ENCODE peak calls at places on chromosomes 13 and 19, in ten cellular contexts. Q, U, F, B, G, J, H, R, P and Z are unnamed samples.

GRCh38 chr19:42563352-42564210 is 31.1 kb downstream of the CEACAM8 start:
- DNase-seq in Q (peak), H (peak), F (peak), J (no peak), B (peak), G (peak), P (no peak), R (peak), U (peak), Z (no peak)

GRCh38 chr19:38543807-38544568 is 73.8 kb downstream of the MAP4K1 start:
- DNase-seq in U (peak), G (peak), Q (peak), F (peak), B (peak), R (peak), P (peak), H (peak), J (peak), Z (no peak)

GRCh38 chr13:43305416-43305815 is 282.0 kb downstream of the DNAJC15 start:
- DNase-seq in B (peak), Q (no peak), R (no peak), F (peak), U (no peak), J (no peak), G (peak), P (no peak), H (no peak), Z (no peak)

GRCh38 chr13:97298816-97299215 is 76.7 kb downstream of the MBNL2 start:
- DNase-seq in U (no peak), R (no peak), B (no peak), Q (peak), G (peak), H (no peak), P (no peak), F (peak), J (no peak), Z (no peak)

GRCh38 chr13:79659161-79659560 is 178.2 kb downstream of the NDFIP2 start:
- DNase-seq in R (peak), G (no peak), B (peak), F (peak), H (peak), U (peak), P (peak), J (peak), Q (peak), Z (no peak)

GRCh38 chr19:57807541-57807940 is 7.2 kb downstream of the ZNF552 start:
- DNase-seq in H (no peak), J (no peak), B (no peak), Q (no peak), F (no peak), U (no peak), G (no peak), R (no peak), P (no peak), Z (no peak)

GRCh38 chr13:30870049-30870884 is 35.8 kb upstream of the MEDAG start:
- DNase-seq in B (peak), J (peak), F (peak), H (peak), Q (peak), P (peak), G (peak), U (no peak), R (peak), Z (peak)

GRCh38 chr13:84903391-84903790 is 895.8 kb downstream of the SLITRK6 start:
- DNase-seq in F (no peak), H (no peak), U (no peak), J (no peak), G (no peak), R (no peak), B (no peak), Q (no peak), P (no peak), Z (no peak)

GRCh38 chr19:18340237-18340989 is at the start of gene PGPEP1:
- DNase-seq in F (peak), B (peak), P (peak), H (peak), U (peak), R (peak), Q (peak), J (peak), G (peak), Z (no peak)

GRCh38 chr13:42581427-42581826 is 7.5 kb downstream of the TNFSF11 start:
- DNase-seq in Q (no peak), G (no peak), P (no peak), J (no peak), B (no peak), U (no peak), F (no peak), R (no peak), H (no peak), Z (no peak)

GRCh38 chr13:91313103-91313502 is 34.4 kb upstream of the MIR17HG start:
- DNase-seq in B (peak), P (no peak), G (peak), J (no peak), U (peak), R (no peak), Q (peak), H (no peak), F (peak), Z (no peak)

GRCh38 chr13:106987435-106987800 is 419.5 kb upstream of the ARGLU1 start:
- DNase-seq in Q (no peak), U (no peak), P (no peak), F (no peak), H (no peak), G (no peak), B (no peak), J (no peak), R (peak), Z (no peak)
- H3K27ac ChIP-seq in Q (no peak), U (no peak), P (no peak), F (no peak), H (no peak), G (no peak), B (no peak), J (no peak), R (no peak), Z (no peak)

DNA sequence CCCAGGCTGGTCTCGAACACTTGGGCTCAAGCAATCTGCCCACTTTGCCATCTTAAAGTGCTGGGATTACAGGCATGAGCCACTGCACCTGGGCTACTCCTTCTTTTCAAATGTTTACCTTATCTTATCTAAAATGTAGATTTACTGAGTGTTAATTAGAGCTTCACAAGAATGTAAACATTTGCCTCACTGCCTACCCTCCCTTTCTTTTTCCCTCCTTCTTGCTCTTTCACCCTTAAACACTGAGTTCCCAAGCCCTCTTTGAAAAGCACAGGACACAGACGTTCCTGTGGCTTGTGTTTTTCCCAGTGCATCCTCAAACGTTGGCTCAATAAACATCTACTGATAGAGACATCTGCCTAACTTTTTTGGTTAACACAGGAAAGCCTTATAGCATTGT is 32.7 kb upstream of the CYSLTR2 start:
- DNase-seq in U (no peak), F (no peak), Q (no peak), G (no peak), P (no peak), J (no peak), B (no peak), R (no peak), H (no peak), Z (no peak)
- H3K27ac ChIP-seq in U (no peak), F (no peak), Q (no peak), G (no peak), P (no peak), J (no peak), B (no peak), R (no peak), H (no peak), Z (no peak)

DNA sequence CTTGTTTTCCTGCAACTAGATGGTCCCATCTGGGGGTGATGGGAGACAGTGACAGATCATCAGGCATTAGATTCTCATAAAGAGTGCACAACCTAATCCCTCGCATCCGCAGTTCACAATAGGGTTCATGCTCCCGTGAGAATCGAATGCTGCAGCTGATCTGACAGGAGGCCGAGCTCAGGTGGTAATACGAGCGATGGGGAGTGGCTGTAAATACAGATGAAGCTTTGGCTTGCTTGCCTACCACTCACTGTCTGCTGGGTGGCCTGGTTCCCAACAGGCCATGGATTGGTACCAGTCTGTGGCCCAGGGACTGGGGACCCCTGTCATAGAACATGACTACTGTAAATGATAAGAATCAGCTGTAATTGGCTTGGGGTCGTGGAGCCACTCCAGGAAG is 28.0 kb downstream of the WDR88 start:
- DNase-seq in R (no peak), Q (no peak), P (no peak), J (no peak), U (no peak), G (no peak), F (no peak), H (no peak), B (no peak), Z (no peak)
- H3K27ac ChIP-seq in R (no peak), Q (no peak), P (no peak), J (no peak), U (no peak), G (no peak), F (no peak), H (no peak), B (no peak), Z (no peak)

DNA sequence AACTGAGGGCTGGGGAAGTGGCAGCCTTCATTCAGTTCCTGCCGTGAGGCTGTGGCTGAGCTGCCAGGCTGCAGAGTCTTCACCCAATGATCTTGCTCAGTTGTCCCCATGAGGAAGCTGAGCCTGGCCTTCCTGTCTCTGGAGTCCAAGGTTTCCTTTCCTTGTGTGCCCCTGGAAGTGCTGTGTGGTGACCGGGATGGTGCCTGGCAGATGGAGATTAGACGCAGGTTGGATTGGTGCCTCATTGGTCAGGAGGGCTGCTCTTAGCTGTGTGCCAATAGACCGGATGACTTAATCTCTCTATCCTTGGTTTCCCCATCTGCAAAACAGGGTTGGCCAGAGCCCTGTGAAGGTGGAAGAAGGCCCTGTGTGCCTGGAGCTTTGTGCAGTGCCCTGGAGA is 24.6 kb downstream of the DNM2 start:
- DNase-seq in P (no peak), B (peak), Q (peak), H (no peak), F (no peak), G (no peak), U (no peak), R (no peak), J (no peak), Z (no peak)
- H3K27ac ChIP-seq in P (no peak), B (no peak), Q (peak), H (no peak), F (no peak), G (no peak), U (no peak), R (no peak), J (no peak), Z (no peak)

GRCh38 chr19:33620611-33621010 is 1.1 kb upstream of the CHST8 start:
- DNase-seq in U (no peak), F (no peak), B (no peak), J (no peak), R (no peak), G (no peak), H (no peak), Q (no peak), P (no peak), Z (no peak)

GRCh38 chr19:33621065-33621785 is 528 bp upstream of the CHST8 start:
- DNase-seq in P (no peak), Q (no peak), R (no peak), B (no peak), U (no peak), H (no peak), J (no peak), F (no peak), G (no peak), Z (no peak)

GRCh38 chr19:33621811-33622504 is at the start of gene CHST8:
- DNase-seq in H (peak), F (peak), J (no peak), G (no peak), B (peak), Q (peak), U (peak), R (peak), P (peak), Z (no peak)

GRCh38 chr19:33622809-33623511 is 1.2 kb downstream of the CHST8 start:
- DNase-seq in F (no peak), R (no peak), H (no peak), U (peak), G (no peak), B (no peak), J (no peak), Q (no peak), P (no peak), Z (no peak)

DNA sequence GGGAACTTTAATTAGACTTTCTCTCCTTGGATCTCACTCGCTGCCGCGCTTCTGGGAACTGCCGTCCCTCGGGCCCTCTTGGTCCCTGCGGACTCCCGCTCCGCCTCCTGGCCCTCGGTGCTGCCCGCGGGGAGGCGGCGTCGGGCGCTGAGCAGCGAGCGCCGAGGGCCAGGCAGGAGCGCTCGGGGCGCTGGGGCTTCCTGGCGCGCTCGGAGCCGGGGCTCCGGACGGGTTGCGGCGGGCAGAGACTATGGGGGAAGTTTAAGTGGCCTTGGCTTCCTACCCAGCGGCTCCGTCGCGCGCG is 704 bp downstream of the CHST8 start:
- DNase-seq in P (no peak), J (no peak), H (no peak), Q (no peak), U (peak), B (no peak), F (peak), R (no peak), G (no peak), Z (no peak)
- H3K27ac ChIP-seq in P (no peak), J (no peak), H (no peak), Q (no peak), U (no peak), B (no peak), F (no peak), R (no peak), G (no peak), Z (no peak)

GRCh38 chr13:40537146-40537895 is 129.1 kb downstream of the FOXO1 start:
- DNase-seq in H (no peak), F (no peak), J (no peak), R (no peak), G (no peak), Q (no peak), B (no peak), U (no peak), P (no peak), Z (no peak)
- H3K27ac ChIP-seq in H (peak), F (no peak), J (peak), R (no peak), G (no peak), Q (no peak), B (no peak), U (no peak), P (no peak), Z (no peak)

DNA sequence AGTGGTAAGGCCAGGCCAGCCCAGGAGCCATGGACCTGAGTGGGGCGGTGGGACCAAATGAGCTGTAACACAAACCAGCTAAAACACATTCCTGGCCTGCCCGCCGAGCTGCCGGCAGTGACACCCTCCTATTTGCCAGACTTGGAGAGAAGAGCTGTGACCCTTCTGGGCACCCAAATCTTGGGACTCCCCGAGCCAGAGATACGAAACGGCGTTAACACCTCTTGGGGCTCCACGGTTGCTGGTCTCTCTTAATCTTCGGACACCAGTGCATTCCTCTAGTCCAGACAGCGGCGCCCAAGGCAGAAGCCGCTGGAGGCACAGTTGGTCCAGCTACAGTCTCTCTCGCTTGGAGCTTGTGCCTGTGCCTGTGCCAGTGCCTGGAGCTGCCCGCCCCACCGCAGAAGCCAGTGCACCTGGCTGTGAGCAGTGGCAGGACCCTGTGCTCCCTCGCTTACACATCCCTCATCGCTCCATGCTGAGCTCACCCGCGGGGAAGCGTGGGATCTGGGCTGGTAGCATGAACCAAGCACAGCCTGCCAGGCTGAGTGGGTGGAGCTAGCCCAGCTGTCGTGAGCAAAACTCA is 147.2 kb upstream of the KLHL1 start:
- DNase-seq in J (no peak), H (no peak), F (no peak), B (no peak), Q (no peak), G (no peak), U (no peak), R (no peak), P (no peak), Z (no peak)
- H3K27ac ChIP-seq in J (no peak), H (no peak), F (no peak), B (no peak), Q (no peak), G (no peak), U (no peak), R (no peak), P (no peak), Z (no peak)

DNA sequence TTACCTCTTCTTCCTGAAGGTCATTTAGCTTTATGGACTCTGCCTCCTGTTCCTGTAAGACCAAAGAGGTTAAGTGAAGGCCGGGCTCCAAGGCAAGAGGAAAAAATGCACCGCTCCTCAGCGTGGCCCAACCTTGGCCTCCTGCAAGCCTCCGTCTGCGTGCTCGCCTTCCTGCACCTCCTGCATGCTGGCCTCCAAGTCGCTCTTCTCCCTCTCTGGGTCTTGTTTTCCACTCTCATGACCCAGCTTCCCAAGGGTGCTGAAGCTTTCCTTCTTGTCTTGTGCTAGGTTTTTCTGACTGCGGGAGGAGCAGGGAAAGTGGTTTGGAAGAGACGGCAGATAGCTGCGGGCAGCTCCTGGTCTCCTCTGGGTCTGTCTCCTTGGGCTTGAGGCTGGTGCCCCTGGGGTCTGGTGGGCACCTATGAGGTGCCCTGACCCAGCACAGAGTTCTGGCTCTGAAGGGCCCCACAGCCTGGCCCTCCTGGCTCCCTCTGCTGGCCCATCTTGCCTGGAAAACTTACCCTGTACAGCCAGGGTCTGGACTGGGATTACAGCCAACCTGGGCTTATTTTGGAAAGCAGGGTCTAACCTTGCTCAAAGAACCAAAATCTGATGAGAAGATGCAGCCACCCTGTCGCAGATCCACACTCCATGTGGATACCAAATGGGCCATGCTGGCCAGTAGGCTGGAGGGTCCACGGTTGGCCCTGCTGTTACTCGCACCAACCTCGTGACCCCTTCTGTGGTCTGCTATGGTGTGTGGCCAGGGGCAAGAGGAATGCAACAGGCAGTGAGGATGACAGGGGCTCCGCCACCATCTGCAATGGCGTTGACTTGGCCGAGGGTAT is 5.2 kb downstream of the C13orf46 start:
- DNase-seq in H (no peak), J (no peak), B (no peak), F (no peak), U (no peak), P (peak), Q (no peak), G (no peak), R (no peak), Z (no peak)
- H3K27ac ChIP-seq in H (peak), J (no peak), B (no peak), F (no peak), U (no peak), P (no peak), Q (no peak), G (no peak), R (no peak), Z (no peak)

GRCh38 chr19:49490287-49491029 is 3.0 kb downstream of the RPL13A start:
- DNase-seq in U (no peak), H (no peak), G (no peak), J (no peak), P (peak), F (no peak), B (no peak), R (no peak), Q (no peak), Z (no peak)
- H3K27ac ChIP-seq in U (peak), H (peak), G (peak), J (peak), P (no peak), F (peak), B (no peak), R (no peak), Q (peak), Z (no peak)